ENCODE peak calls at places on chromosomes 6 and 20, in four cellular contexts. H is MM.1S, N is spleen, G is upper lobe of right lung. X is an unnamed sample.

GRCh38 chr6:56864171-56864616 is 90.7 kb upstream of the BEND6 start:
- DNase-seq in H (no peak), N (no peak), G (no peak), X (no peak)

GRCh38 chr6:70956451-70957283 is at the start of gene B3GAT2:
- DNase-seq in H (no peak), N (peak; percentile 80), G (peak; percentile 67), X (peak; percentile 19)

GRCh38 chr6:46468611-46469010 is 22.6 kb downstream of the RCAN2 start:
- DNase-seq in H (no peak), N (no peak), G (no peak), X (no peak)

GRCh38 chr20:53547664-53548239 is 45.9 kb downstream of the ZNF217 start:
- DNase-seq in H (peak; percentile 70), N (no peak), G (no peak), X (no peak)

GRCh38 chr20:11752336-11752735 is 165.4 kb upstream of the BTBD3 start:
- DNase-seq in H (no peak), N (no peak), G (no peak), X (no peak)

GRCh38 chr6:47116616-47117015 is 74.5 kb upstream of the ADGRF1 start:
- DNase-seq in H (no peak), N (no peak), G (no peak), X (peak; percentile 79)

GRCh38 chr6:47934023-47934422 is 152.2 kb downstream of the OPN5 start:
- DNase-seq in H (no peak), N (no peak), G (no peak), X (no peak)

GRCh38 chr20:33947709-33948295 is 45.9 kb upstream of the RALY start:
- DNase-seq in H (peak; percentile 65), N (no peak), G (no peak), X (no peak)

GRCh38 chr6:135212020-135212806 is 31.1 kb downstream of the MYB start:
- DNase-seq in H (no peak), N (no peak), G (no peak), X (no peak)

GRCh38 chr6:164106345-164106769 is 691.8 kb downstream of the QKI start:
- DNase-seq in H (no peak), N (no peak), G (no peak), X (no peak)

GRCh38 chr6:17869753-17870050 is 117.7 kb downstream of the KIF13A start:
- DNase-seq in H (no peak), N (no peak), G (no peak), X (no peak)

GRCh38 chr6:12010635-12011275 is 1.4 kb upstream of the HIVEP1 start:
- DNase-seq in H (peak; percentile 46), N (peak; percentile 94), G (peak; percentile 86), X (peak; percentile 82)

DNA sequence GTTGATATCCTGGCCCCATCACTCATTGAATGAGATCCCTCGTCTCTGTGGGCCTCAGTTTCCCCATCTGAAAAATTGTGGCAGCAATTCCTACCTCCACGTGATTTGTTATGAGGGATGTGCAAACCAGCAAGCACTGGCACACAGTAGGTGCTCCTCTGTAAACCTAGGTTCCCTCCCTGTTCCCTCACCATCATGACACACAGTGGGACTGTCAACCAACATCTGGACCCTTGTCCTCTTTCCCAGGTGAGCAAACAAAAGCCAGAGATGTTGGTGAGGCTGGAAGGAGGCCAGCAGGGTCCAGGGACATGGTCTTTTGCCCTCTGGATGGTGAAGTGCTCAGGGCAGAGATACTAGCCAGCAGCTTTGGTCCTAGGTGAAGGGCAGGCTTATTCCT is 26.1 kb downstream of the RSPO4 start:
- DNase-seq in H (no peak), N (no peak), G (no peak), X (no peak)
- H3K4me3 ChIP-seq in H (no peak overlapping the region), N (no peak overlapping the region), G (no peak overlapping the region), X (no peak overlapping the region)

GRCh38 chr20:5511505-5511904 is 194.8 kb upstream of the PROKR2 start:
- DNase-seq in H (no peak), N (no peak), G (no peak), X (no peak)

GRCh38 chr20:5511082-5511481 is 194.3 kb upstream of the PROKR2 start:
- DNase-seq in H (no peak), N (no peak), G (no peak), X (no peak)

GRCh38 chr20:5510446-5510845 is 193.7 kb upstream of the PROKR2 start:
- DNase-seq in H (no peak), N (no peak), G (no peak), X (no peak)

GRCh38 chr20:5511930-5512329 is 195.2 kb upstream of the PROKR2 start:
- DNase-seq in H (no peak), N (no peak), G (no peak), X (no peak)

GRCh38 chr20:5513975-5514516 is 197.3 kb upstream of the PROKR2 start:
- DNase-seq in H (no peak), N (no peak), G (no peak), X (peak; percentile 48)
- TF ChIP-seq CTCF in H (no peak), N (no peak), G (no peak), X (no peak)

GRCh38 chr6:28736121-28736520 is 187.7 kb downstream of the TRIM27 start:
- DNase-seq in H (no peak), N (no peak), G (no peak), X (no peak)
- H3K4me3 ChIP-seq in H (no peak overlapping the region), N (no peak overlapping the region), G (no peak overlapping the region), X (no peak overlapping the region)

DNA sequence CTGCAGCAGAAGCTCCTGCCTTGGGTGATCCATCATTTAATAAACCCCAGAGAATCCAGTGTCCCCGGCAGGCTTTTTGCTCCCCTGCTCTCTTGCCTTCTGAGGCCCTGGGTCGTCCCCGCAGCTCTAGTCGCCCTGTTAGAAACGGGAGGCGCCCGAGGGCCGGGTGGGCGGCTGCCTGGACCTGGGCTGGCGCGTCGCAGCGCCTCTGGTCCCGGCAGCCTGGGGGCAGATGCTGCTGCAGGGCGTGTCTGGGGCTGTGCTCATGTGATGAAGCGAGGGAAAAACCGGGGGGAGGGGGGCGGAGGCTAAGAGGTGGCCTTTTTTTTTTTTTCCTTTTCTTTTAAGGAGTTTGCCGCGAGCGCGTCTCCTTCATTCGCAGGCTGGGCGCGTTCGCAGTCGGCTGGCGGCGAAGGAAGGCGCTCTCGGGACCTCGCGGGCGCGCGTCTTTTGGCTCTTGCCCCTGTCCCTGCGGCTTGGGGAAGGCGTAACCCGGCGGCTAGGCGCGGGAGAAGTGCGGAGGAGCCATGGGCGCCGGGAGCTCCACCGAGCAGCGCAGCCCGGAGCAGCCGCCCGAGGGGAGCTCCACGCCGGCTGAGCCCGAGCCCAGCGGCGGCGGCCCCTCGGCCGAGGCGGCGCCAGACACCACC is 394 bp downstream of the AKAP12 start:
- DNase-seq in H (no peak), N (peak; percentile 74), G (peak; percentile 72), X (peak; percentile 75)
- TF ChIP-seq CTCF in H (no peak), N (no peak), G (no peak), X (no peak)

GRCh38 chr6:96015321-96015790 is 418 bp upstream of the FUT9 start:
- DNase-seq in H (peak; percentile 61), N (peak; percentile 61), G (no peak), X (no peak)
- H3K4me3 ChIP-seq in H (peak overlapping the region; percentile 64), N (no peak overlapping the region), G (no peak overlapping the region), X (no peak overlapping the region)

GRCh38 chr6:43979525-43979924 is 147.7 kb downstream of the MRPL14 start:
- DNase-seq in H (no peak), N (no peak), G (no peak), X (no peak)

GRCh38 chr6:43980004-43980795 is 147.1 kb downstream of the MRPL14 start:
- DNase-seq in H (no peak), N (no peak), G (no peak), X (no peak)

GRCh38 chr6:43976706-43977403 is 150.4 kb downstream of the MRPL14 start:
- DNase-seq in H (no peak), N (no peak), G (no peak), X (no peak)

GRCh38 chr6:43977404-43978111 is 149.7 kb downstream of the MRPL14 start:
- DNase-seq in H (peak; percentile 85), N (no peak), G (no peak), X (no peak)

DNA sequence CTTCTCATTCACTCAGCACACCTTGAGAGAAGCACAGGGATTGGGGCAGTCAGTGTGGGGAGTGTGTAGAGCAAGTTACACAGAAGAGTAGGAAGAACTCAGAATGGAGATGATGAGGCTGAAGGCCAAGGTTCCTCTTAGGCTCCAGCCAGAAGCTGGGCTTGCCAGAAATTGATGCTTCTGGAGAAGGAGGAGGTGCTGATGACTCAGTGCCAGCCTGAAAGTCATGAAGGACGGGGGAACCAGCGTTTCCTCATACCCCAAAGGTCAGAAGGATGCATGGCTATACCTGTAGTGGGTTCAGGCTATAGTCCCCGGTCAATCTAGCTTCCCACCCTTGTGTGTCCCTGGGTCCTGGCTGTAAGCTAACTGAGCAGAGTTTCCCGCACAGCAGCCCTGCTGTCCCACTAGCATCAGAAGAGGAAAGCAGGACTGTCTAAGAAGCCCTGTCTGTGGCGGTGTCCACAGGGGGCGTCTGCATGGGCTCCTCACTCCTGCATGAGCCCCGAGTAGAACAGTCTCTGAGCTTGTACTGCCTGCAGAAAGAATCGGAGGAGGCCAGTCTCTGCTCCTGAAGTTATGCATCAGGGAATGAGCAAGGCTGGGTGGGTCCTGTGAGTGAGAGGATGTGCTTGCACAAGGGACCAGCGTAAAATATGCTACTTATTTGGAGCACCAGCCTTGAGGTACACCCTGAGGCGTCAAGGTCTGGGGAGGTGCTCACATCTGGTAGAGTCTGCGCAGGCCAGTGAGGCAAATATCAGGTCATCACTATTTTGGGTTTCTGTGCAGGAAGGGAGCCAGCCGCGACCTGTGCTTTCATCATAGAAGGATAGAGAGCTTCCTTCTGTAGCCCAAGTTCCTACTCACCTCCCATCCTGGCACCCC is 148.5 kb downstream of the MRPL14 start:
- DNase-seq in H (no peak), N (no peak), G (no peak), X (no peak)
- TF ChIP-seq CTCF in H (no peak), N (no peak), G (no peak), X (no peak)

GRCh38 chr6:42316390-42316970 is 98.8 kb upstream of the MRPS10 start:
- DNase-seq in H (no peak), N (no peak), G (no peak), X (no peak)
- H3K4me3 ChIP-seq in H (no peak overlapping the region), N (no peak overlapping the region), G (no peak overlapping the region), X (no peak overlapping the region)

GRCh38 chr6:66930559-66931290 is 1223.7 kb upstream of the EYS start:
- DNase-seq in H (no peak), N (no peak), G (no peak), X (no peak)

GRCh38 chr6:66931787-66932186 is 1224.8 kb upstream of the EYS start:
- DNase-seq in H (no peak), N (no peak), G (no peak), X (no peak)

GRCh38 chr6:66926060-66926459 is 1219.0 kb upstream of the EYS start:
- DNase-seq in H (peak; percentile 64), N (no peak), G (no peak), X (no peak)
- TF ChIP-seq CTCF in H (peak; percentile 61), N (no peak), G (no peak), X (no peak)

X was measured in mucosa of descending colon.